ENCODE peak calls at places on chromosomes 4 and X, in eight cellular contexts. Z is ascending aorta, I is HCT116, F is PC-9, A is OCI-LY7, Q is brain microvascular endothelial cell, C is testis, T is H9. P is an unnamed sample.

GRCh38 chrX:50988649-50989048 is 78.1 kb downstream of the BMP15 start:
- DNase-seq in Z (no peak), I (no peak), F (no peak), A (peak), Q (peak), C (peak), T (no peak), P (peak)

GRCh38 chrX:22800806-22801205 is 199.0 kb upstream of the DDX53 start:
- DNase-seq in Z (no peak), I (no peak), F (no peak), A (no peak), Q (no peak), C (no peak), T (no peak), P (no peak)

GRCh38 chr4:76738081-76738931 is 159.6 kb downstream of the SOWAHB start:
- DNase-seq in Z (peak), I (no peak), F (no peak), A (no peak), Q (no peak), C (no peak), T (no peak), P (no peak)

GRCh38 chr4:113499166-113499565 is 262.4 kb downstream of the CAMK2D start:
- DNase-seq in Z (no peak), I (no peak), F (no peak), A (no peak), Q (no peak), C (no peak), T (no peak), P (no peak)

GRCh38 chr4:165502919-165503907 is 124.4 kb downstream of the CPE start:
- DNase-seq in Z (no peak), I (peak), F (no peak), A (no peak), Q (peak), C (no peak), T (no peak), P (no peak)

GRCh38 chrX:125846251-125846650 is 319.8 kb downstream of the DCAF12L2 start:
- DNase-seq in Z (no peak), I (no peak), F (no peak), A (no peak), Q (no peak), C (no peak), T (no peak), P (no peak)

GRCh38 chr4:153838564-153838963 is 49.7 kb upstream of the SFRP2 start:
- DNase-seq in Z (no peak), I (no peak), F (no peak), A (no peak), Q (no peak), C (no peak), T (no peak), P (no peak)

GRCh38 chrX:55143621-55144020 is 54.8 kb downstream of the PAGE2 start:
- DNase-seq in Z (no peak), I (no peak), F (no peak), A (no peak), Q (no peak), C (no peak), T (no peak), P (no peak)

GRCh38 chrX:107537815-107538214 is 88.4 kb downstream of the FRMPD3 start:
- DNase-seq in Z (no peak), I (peak), F (peak), A (peak), Q (peak), C (peak), T (peak), P (peak)

GRCh38 chr4:105197777-105198176 is 51.1 kb downstream of the TET2 start:
- DNase-seq in Z (no peak), I (no peak), F (no peak), A (no peak), Q (no peak), C (no peak), T (no peak), P (no peak)

GRCh38 chr4:121479801-121480200 is 99.0 kb upstream of the QRFPR start:
- DNase-seq in Z (no peak), I (peak), F (no peak), A (no peak), Q (no peak), C (no peak), T (no peak), P (no peak)

GRCh38 chrX:11944486-11944885 is 186.4 kb downstream of the MSL3 start:
- DNase-seq in Z (no peak), I (no peak), F (no peak), A (peak), Q (peak), C (peak), T (peak), P (no peak)

GRCh38 chr4:44632089-44632488 is 19.3 kb downstream of the YIPF7 start:
- DNase-seq in Z (no peak), I (no peak), F (no peak), A (no peak), Q (no peak), C (no peak), T (no peak), P (no peak)

GRCh38 chr4:150579591-150580234 is 2.2 kb upstream of the MAB21L2 start:
- DNase-seq in Z (no peak), I (no peak), F (no peak), A (no peak), Q (no peak), C (peak), T (peak), P (no peak)

GRCh38 chr4:169122405-169122804 is 112.3 kb upstream of the CBR4 start:
- DNase-seq in Z (no peak), I (no peak), F (no peak), A (no peak), Q (no peak), C (no peak), T (no peak), P (no peak)

GRCh38 chr4:123444298-123444731 is 47.7 kb downstream of the SPRY1 start:
- DNase-seq in Z (no peak), I (no peak), F (no peak), A (peak), Q (peak), C (peak), T (peak), P (no peak)

GRCh38 chr4:148874331-148874730 is 432.1 kb upstream of the NR3C2 start:
- DNase-seq in Z (no peak), I (no peak), F (no peak), A (peak), Q (no peak), C (no peak), T (peak), P (no peak)

DNA sequence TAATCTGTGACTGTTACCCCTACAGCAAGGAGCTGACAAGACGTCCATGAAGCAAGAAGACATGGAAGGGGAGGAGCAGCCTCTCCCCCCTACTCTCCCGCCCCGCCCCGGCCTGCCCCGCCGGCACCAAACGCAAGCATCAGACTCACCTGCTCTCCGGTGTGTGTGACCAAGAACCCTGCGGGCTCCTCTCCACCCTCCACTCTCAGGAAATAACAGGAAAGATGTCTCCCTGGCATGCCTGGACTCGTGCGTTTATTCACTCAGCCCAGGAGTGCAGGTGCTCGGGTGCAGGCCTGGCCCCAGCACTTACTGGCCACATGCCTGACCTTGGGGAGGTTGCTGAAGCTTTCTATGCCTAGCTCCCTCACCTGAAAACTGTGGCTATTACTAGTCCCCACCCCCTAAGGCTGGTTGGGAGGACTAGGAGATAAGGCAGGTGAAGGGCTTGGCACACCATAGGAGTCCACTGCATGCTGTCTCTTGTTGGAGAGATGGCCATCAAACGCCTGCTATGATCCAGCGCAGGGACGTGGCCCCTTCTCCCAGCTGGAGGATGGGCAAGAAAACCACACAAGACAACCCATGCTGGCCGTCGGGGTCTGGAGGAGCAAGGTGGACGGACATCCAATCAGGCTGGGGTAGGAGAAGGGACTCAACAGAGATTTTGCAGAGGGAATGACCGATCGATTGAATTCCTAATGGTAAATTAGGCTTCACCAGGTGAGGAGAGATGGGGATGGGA is 34.9 kb upstream of the CLDN24 start:
- DNase-seq in Z (no peak), I (no peak), F (no peak), A (no peak), Q (no peak), C (no peak), T (no peak), P (no peak)
- H3K27ac ChIP-seq in Z (no peak), I (no peak), F (no peak), A (no peak), Q (no peak), C (no peak), T (no peak), P (no peak)

GRCh38 chrX:115561605-115562491 is 874 bp downstream of the PLS3 start:
- DNase-seq in Z (no peak), I (no peak), F (peak), A (no peak), Q (no peak), C (peak), T (peak), P (no peak)
- TF ChIP-seq CTCF in Z (no peak), I (no peak), F (no peak), A (no peak), Q (peak), C (no peak), T (no peak), P (no peak)

GRCh38 chr4:39341075-39341725 is 25.0 kb downstream of the RFC1 start:
- DNase-seq in Z (no peak), I (no peak), F (no peak), A (no peak), Q (no peak), C (no peak), T (no peak), P (no peak)
- H3K27ac ChIP-seq in Z (no peak), I (no peak), F (no peak), A (no peak), Q (no peak), C (no peak), T (no peak), P (no peak)

GRCh38 chr4:25528391-25528790 is 127.3 kb upstream of the SLC34A2 start:
- DNase-seq in Z (no peak), I (no peak), F (no peak), A (no peak), Q (no peak), C (no peak), T (no peak), P (no peak)

GRCh38 chr4:25533237-25533636 is 122.4 kb upstream of the SLC34A2 start:
- DNase-seq in Z (no peak), I (no peak), F (no peak), A (no peak), Q (no peak), C (no peak), T (no peak), P (no peak)

GRCh38 chr4:25532579-25532978 is 123.1 kb upstream of the SLC34A2 start:
- DNase-seq in Z (no peak), I (no peak), F (no peak), A (no peak), Q (no peak), C (no peak), T (no peak), P (no peak)

GRCh38 chr4:25535278-25535677 is 120.4 kb upstream of the SLC34A2 start:
- DNase-seq in Z (no peak), I (no peak), F (no peak), A (no peak), Q (no peak), C (no peak), T (no peak), P (no peak)

GRCh38 chr4:25531272-25531671 is 124.4 kb upstream of the SLC34A2 start:
- DNase-seq in Z (no peak), I (no peak), F (no peak), A (no peak), Q (no peak), C (no peak), T (no peak), P (no peak)
- TF ChIP-seq CTCF in Z (no peak), I (peak), F (peak), A (peak), Q (peak), C (no peak), T (peak), P (peak)

GRCh38 chr4:1081689-1082040 is 31.7 kb downstream of the RNF212 start:
- DNase-seq in Z (no peak), I (no peak), F (no peak), A (no peak), Q (no peak), C (no peak), T (peak), P (no peak)
- H3K27ac ChIP-seq in Z (no peak), I (no peak), F (peak), A (no peak), Q (no peak), C (no peak), T (no peak), P (no peak)

DNA sequence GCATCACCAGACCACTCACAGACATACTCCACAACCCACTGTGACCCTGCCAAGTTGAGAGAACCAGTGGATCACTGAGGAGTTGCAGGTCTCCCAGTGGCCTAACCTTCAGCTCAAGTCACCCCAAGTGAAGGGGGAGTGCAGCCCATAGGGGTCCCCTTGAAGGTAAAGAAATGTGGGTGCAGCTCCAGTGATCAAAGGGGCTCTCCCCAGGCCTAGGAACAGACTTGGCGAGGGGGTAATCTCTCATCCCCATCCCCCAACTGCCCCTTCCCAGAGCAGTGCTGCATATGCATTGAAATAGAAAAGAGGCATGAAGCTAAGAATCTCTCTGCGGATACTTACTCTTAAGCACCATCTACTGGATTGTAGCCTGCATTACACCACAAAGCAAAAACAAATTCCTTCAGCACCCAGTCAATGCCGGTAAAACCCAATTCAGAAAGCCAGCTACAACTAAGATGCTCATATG is 27.0 kb downstream of the MAGEE1 start:
- DNase-seq in Z (no peak), I (peak), F (no peak), A (peak), Q (peak), C (no peak), T (peak), P (peak)
- TF ChIP-seq CTCF in Z (peak), I (peak), F (peak), A (peak), Q (peak), C (no peak), T (peak), P (peak)

GRCh38 chr4:2593003-2593402 is 56.6 kb downstream of the FAM193A start:
- DNase-seq in Z (no peak), I (no peak), F (no peak), A (no peak), Q (no peak), C (no peak), T (no peak), P (no peak)
- H3K27ac ChIP-seq in Z (no peak), I (no peak), F (no peak), A (no peak), Q (no peak), C (no peak), T (peak), P (no peak)

GRCh38 chr4:158155656-158156356 is 17.0 kb downstream of the GASK1B start:
- DNase-seq in Z (no peak), I (no peak), F (no peak), A (no peak), Q (no peak), C (no peak), T (no peak), P (no peak)
- TF ChIP-seq CTCF in Z (no peak), I (no peak), F (no peak), A (no peak), Q (no peak), C (no peak), T (no peak), P (no peak)

GRCh38 chr4:172656055-172656454 is 512.6 kb upstream of the GALNT7 start:
- DNase-seq in Z (no peak), I (no peak), F (no peak), A (no peak), Q (no peak), C (no peak), T (no peak), P (no peak)
- H3K27ac ChIP-seq in Z (no peak), I (no peak), F (no peak), A (no peak), Q (no peak), C (no peak), T (no peak), P (no peak)

P was measured in Panc1.